ENCODE peak calls at places on chromosomes 4 and X, in nine cellular contexts. A is GM12891, W is K562, Z is IMR-90, O is right lobe of liver, X is A549, L is erythroblast, S is lower leg skin, J is gastrocnemius medialis. R is an unnamed sample.
A peak's percentile ranks its signal among the peaks of the same experiment; 100 is the strongest.

GRCh38 chrX:19772759-19773623 is 114.4 kb downstream of the SH3KBP1 start:
- DNase-seq in A (no peak), W (no peak), Z (no peak), O (no peak), X (no peak), L (no peak), S (no peak), J (no peak), R (no peak)

GRCh38 chrX:48999030-48999429 is 3.0 kb downstream of the GRIPAP1 start:
- DNase-seq in A (no peak), W (no peak), Z (no peak), O (no peak), X (no peak), L (no peak), S (no peak), J (no peak), R (no peak)

GRCh38 chrX:110311437-110312230 is 6.3 kb downstream of the AMMECR1 start:
- DNase-seq in A (no peak), W (no peak), Z (no peak), O (no peak), X (no peak), L (no peak), S (no peak), J (no peak), R (no peak)

GRCh38 chrX:34487364-34487763 is 169.7 kb downstream of the TMEM47 start:
- DNase-seq in A (no peak), W (no peak), Z (no peak), O (no peak), X (no peak), L (no peak), S (no peak), J (no peak), R (no peak)

GRCh38 chr4:153234923-153235322 is 30.7 kb downstream of the TRIM2 start:
- DNase-seq in A (no peak), W (no peak), Z (peak; percentile 57), O (no peak), X (no peak), L (no peak), S (no peak), J (no peak), R (no peak)

GRCh38 chrX:68307767-68308166 is 125.5 kb downstream of the OPHN1 start:
- DNase-seq in A (no peak), W (no peak), Z (peak; percentile 75), O (no peak), X (no peak), L (no peak), S (no peak), J (no peak), R (peak; percentile 7)

GRCh38 chrX:33592398-33592797 is 381.0 kb upstream of the DMD start:
- DNase-seq in A (no peak), W (no peak), Z (no peak), O (no peak), X (no peak), L (no peak), S (no peak), J (no peak), R (no peak)

GRCh38 chrX:23752740-23753435 is 9.8 kb upstream of the ACOT9 start:
- DNase-seq in A (no peak), W (no peak), Z (peak; percentile 62), O (no peak), X (no peak), L (no peak), S (no peak), J (no peak), R (no peak)

GRCh38 chr4:2318476-2318875 is 56.6 kb upstream of the MXD4 start:
- DNase-seq in A (no peak), W (no peak), Z (no peak), O (no peak), X (no peak), L (no peak), S (no peak), J (no peak), R (no peak)

GRCh38 chrX:103687696-103688191 is 1.2 kb upstream of the MORF4L2 start:
- DNase-seq in A (no peak), W (peak; percentile 52), Z (peak; percentile 73), O (peak; percentile 58), X (peak; percentile 41), L (peak; percentile 76), S (peak; percentile 53), J (peak; percentile 23), R (peak; percentile 14)

GRCh38 chrX:133655262-133655913 is 240.1 kb upstream of the GPC4 start:
- DNase-seq in A (no peak), W (no peak), Z (no peak), O (no peak), X (no peak), L (no peak), S (no peak), J (no peak), R (no peak)

GRCh38 chrX:44017726-44018125 is 44.5 kb upstream of the NDP start:
- DNase-seq in A (no peak), W (no peak), Z (no peak), O (no peak), X (no peak), L (no peak), S (no peak), J (no peak), R (no peak)

GRCh38 chrX:10259716-10260115 is 102.9 kb downstream of the CLCN4 start:
- DNase-seq in A (no peak), W (no peak), Z (peak; percentile 55), O (no peak), X (no peak), L (no peak), S (no peak), J (no peak), R (no peak)

GRCh38 chr4:7960790-7961655 is 21.4 kb upstream of the AFAP1 start:
- DNase-seq in A (no peak), W (no peak), Z (peak; percentile 100), O (no peak), X (no peak), L (no peak), S (peak; percentile 79), J (no peak), R (no peak)
- TF ChIP-seq POLR2A in A (no peak), W (no peak), Z (no peak), O (no peak), X (no peak), L (no peak), S (no peak), J (no peak), R (no peak)

GRCh38 chr4:100516225-100516624 is 1.6 kb downstream of the EMCN start:
- DNase-seq in A (no peak), W (no peak), Z (no peak), O (no peak), X (no peak), L (no peak), S (no peak), J (no peak), R (no peak)

GRCh38 chr4:100511906-100512305 is 5.9 kb downstream of the EMCN start:
- DNase-seq in A (no peak), W (no peak), Z (no peak), O (no peak), X (no peak), L (no peak), S (no peak), J (no peak), R (no peak)

GRCh38 chr4:100519205-100519604 is 1.4 kb upstream of the EMCN start:
- DNase-seq in A (no peak), W (no peak), Z (no peak), O (no peak), X (no peak), L (no peak), S (no peak), J (no peak), R (no peak)

DNA sequence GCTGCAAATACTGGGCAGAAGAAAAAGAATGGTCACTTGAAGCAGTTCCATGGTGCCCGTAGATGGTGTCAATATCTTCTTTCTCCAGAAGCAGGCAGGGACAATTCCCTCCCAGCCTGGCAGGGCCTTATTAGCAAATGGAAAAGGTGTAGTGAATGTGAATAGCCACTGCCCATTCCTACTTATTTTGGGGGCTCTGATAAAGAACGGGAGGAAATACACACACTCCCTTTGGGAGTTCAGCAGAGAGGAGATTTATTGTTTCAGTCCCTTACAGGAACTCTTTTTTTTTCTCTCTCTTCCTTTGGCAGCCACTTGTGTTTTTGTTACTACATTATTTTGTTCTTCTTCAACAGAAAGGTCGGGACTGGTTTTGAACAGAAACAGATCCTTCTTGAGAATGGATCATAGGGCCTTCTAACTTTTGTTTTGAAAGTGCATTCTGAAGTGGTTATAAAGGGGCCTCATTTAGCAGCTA is at the start of gene EMCN:
- DNase-seq in A (no peak), W (no peak), Z (no peak), O (no peak), X (no peak), L (no peak), S (no peak), J (no peak), R (no peak)
- TF ChIP-seq POLR2A in A (no peak), W (no peak), Z (no peak), O (no peak), X (no peak), L (no peak), S (no peak), J (peak; percentile 36), R (no peak)

GRCh38 chrX:53071604-53072417 is 10.4 kb upstream of the TSPYL2 start:
- DNase-seq in A (peak; percentile 36), W (peak; percentile 48), Z (peak; percentile 56), O (peak; percentile 62), X (peak; percentile 56), L (peak; percentile 64), S (peak; percentile 63), J (peak; percentile 74), R (no peak)
- TF ChIP-seq POLR2A in A (no peak), W (no peak), Z (no peak), O (no peak), X (no peak), L (no peak), S (no peak), J (peak; percentile 28), R (no peak)

GRCh38 chrX:154401918-154402621 is 3.9 kb downstream of the RPL10 start:
- DNase-seq in A (no peak), W (no peak), Z (peak; percentile 33), O (no peak), X (no peak), L (no peak), S (no peak), J (no peak), R (no peak)

GRCh38 chrX:154402622-154403127 is 4.5 kb downstream of the RPL10 start:
- DNase-seq in A (no peak), W (no peak), Z (no peak), O (no peak), X (no peak), L (no peak), S (no peak), J (no peak), R (no peak)

GRCh38 chrX:154403858-154404257 is 5.2 kb downstream of the DNASE1L1 start:
- DNase-seq in A (no peak), W (no peak), Z (no peak), O (no peak), X (no peak), L (no peak), S (no peak), J (no peak), R (no peak)

GRCh38 chrX:154404625-154405192 is 4.3 kb downstream of the DNASE1L1 start:
- DNase-seq in A (no peak), W (no peak), Z (no peak), O (no peak), X (no peak), L (no peak), S (no peak), J (no peak), R (no peak)

DNA sequence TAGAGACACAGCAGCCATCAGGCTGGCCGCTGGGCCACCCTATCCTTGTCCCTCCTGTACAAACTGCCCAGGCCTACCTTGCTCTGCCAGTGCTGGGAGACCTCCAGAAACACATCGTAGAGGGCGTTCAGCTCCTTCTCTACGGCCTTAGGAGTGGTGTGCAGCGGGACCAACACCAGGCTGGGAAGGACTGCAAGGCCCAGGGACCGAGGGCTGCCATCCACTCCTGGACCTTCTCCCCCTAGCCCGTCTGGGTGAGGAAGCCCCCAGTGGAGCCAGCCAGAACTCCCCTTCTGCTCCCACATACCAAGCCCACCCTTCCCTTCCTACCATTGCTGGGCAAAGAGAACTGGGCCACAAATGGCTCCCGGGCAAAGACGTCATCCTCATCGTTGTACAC is 5.0 kb downstream of the RPL10 start:
- DNase-seq in A (no peak), W (no peak), Z (no peak), O (no peak), X (no peak), L (no peak), S (no peak), J (no peak), R (no peak)
- TF ChIP-seq POLR2A in A (no peak), W (no peak), Z (no peak), O (no peak), X (no peak), L (no peak), S (no peak), J (no peak), R (no peak)

R was measured in H54.